ENCODE peak calls at places on chromosomes 11 and 22, in seven cellular contexts. O is endothelial cell of umbilical vein; V is stimulated activated CD8-positive, alpha-beta memory T cell treated with anti-CD3 and anti-CD28 coated beads, Interleukin-4, amount 100 ng/mL, for 1 hour; E is GF-D8; W is substantia nigra; K is stomach; M is T1000. Z is an unnamed sample.

GRCh38 chr11:46490576-46491100 is 99.1 kb upstream of the CHRM4 start:
- DNase-seq in W (no peak), M (no peak), O (peak), V (no peak), E (no peak), K (no peak), Z (no peak)

GRCh38 chr11:31795706-31796522 is 15.2 kb downstream of the PAX6 start:
- DNase-seq in M (no peak), V (no peak), K (no peak), O (no peak), E (no peak), W (no peak), Z (no peak)

GRCh38 chr22:47174096-47174495 is 411.6 kb downstream of the TBC1D22A start:
- DNase-seq in M (no peak), K (no peak), E (no peak), W (no peak), O (no peak), V (no peak), Z (no peak)

GRCh38 chr22:41469218-41469851 is 418 bp downstream of the ACO2 start:
- DNase-seq in O (no peak), K (peak), W (no peak), M (no peak), E (no peak), V (no peak), Z (no peak)

GRCh38 chr11:123375832-123376231 is 54.2 kb upstream of the GRAMD1B start:
- DNase-seq in V (no peak), K (no peak), E (no peak), O (no peak), W (no peak), M (no peak), Z (no peak)

GRCh38 chr11:69934861-69935494 is 115.8 kb upstream of the FGF3 start:
- DNase-seq in E (no peak), O (no peak), V (no peak), W (no peak), M (no peak), K (no peak), Z (no peak)

GRCh38 chr22:23903328-23903971 is 9.3 kb downstream of the MIF start:
- DNase-seq in O (no peak), M (no peak), V (no peak), E (no peak), K (no peak), W (no peak), Z (peak)

GRCh38 chr11:123434262-123434661 is 4.2 kb downstream of the GRAMD1B start:
- DNase-seq in V (no peak), W (no peak), K (no peak), O (peak), E (no peak), M (no peak), Z (peak)